ENCODE peak calls at places on chromosomes 12 and 14, in six cellular contexts. C is SK-N-SH, E is HepG2, H is NT2/D1, D is HCT116, N is K562. V is an unnamed sample.
A peak's percentile ranks its signal among the peaks of the same experiment; 100 is the strongest.

GRCh38 chr12:14194572-14194971 is 170.9 kb upstream of the ATF7IP start:
- DNase-seq in C (no peak), E (no peak), H (no peak), D (no peak), N (no peak), V (no peak)

GRCh38 chr14:34064349-34064748 is 113.5 kb upstream of the EGLN3 start:
- DNase-seq in C (no peak), E (no peak), H (no peak), D (no peak), N (no peak), V (no peak)

GRCh38 chr12:109594566-109595317 is 21.1 kb downstream of the MVK start:
- DNase-seq in C (no peak), E (no peak), H (no peak), D (no peak), N (no peak), V (no peak)

GRCh38 chr12:34604631-34605509 is 582.6 kb downstream of the ALG10 start:
- DNase-seq in C (peak; percentile 0), E (no peak), H (no peak), D (no peak), N (no peak), V (no peak)

GRCh38 chr12:22286569-22286968 is 47.9 kb downstream of the ST8SIA1 start:
- DNase-seq in C (no peak), E (no peak), H (no peak), D (no peak), N (no peak), V (no peak)

GRCh38 chr12:50923361-50924130 is 28.8 kb upstream of the HIGD1C start:
- DNase-seq in C (no peak), E (no peak), H (no peak), D (no peak), N (no peak), V (no peak)

GRCh38 chr14:103356151-103356766 is 22.2 kb downstream of the EIF5 start:
- DNase-seq in C (no peak), E (no peak), H (no peak), D (no peak), N (peak; percentile 17), V (no peak)

GRCh38 chr14:22994762-22995275 is 12.5 kb upstream of the AJUBA start:
- DNase-seq in C (peak; percentile 77), E (peak; percentile 67), H (no peak), D (no peak), N (peak; percentile 62), V (no peak)

GRCh38 chr12:116498471-116498870 is 60.7 kb upstream of the MAP1LC3B2 start:
- DNase-seq in C (no peak), E (no peak), H (no peak), D (no peak), N (no peak), V (no peak)

GRCh38 chr12:91630118-91630517 is 447.5 kb upstream of the DCN start:
- DNase-seq in C (peak; percentile 46), E (no peak), H (no peak), D (no peak), N (no peak), V (no peak)

DNA sequence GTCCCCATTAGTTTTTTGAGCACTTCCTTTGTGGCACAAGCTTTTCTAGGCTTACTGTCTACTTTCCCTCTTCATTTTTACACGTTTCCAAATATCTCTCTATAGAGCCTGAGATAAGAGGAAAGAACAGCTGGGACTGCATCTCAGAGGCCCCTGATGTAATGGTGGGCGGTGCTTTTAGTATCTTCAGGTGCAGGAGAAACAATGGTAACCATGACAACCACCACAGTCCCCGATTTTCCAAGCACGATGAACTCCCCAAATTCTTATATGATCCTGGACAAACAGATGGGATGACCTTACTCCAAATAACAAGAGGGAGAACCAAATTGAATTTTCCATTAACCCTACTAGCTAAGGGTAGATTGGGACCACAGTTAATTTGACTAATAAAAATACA is 103.3 kb downstream of the AEBP2 start:
- DNase-seq in C (no peak), E (no peak), H (no peak), D (no peak), N (no peak), V (no peak)
- TF ChIP-seq YY1 in C (no peak), E (no peak), H (no peak), D (no peak), N (no peak), V (no peak)

GRCh38 chr14:70317969-70318634 is 41.4 kb downstream of the COX16 start:
- DNase-seq in C (peak; percentile 63), E (peak; percentile 97), H (peak; percentile 30), D (peak; percentile 38), N (peak; percentile 14), V (peak; percentile 2)
- TF ChIP-seq YY1 in C (no peak), E (no peak), H (no peak), D (no peak), N (no peak), V (no peak)

GRCh38 chr12:124395284-124395752 is 100.4 kb downstream of the RFLNA start:
- DNase-seq in C (peak; percentile 79), E (no peak), H (no peak), D (no peak), N (no peak), V (no peak)
- TF ChIP-seq YY1 in C (no peak), E (no peak), H (no peak), D (no peak), N (no peak), V (no peak)

GRCh38 chr12:120094485-120094884 is 22.1 kb downstream of the RAB35 start:
- DNase-seq in C (peak; percentile 47), E (no peak), H (no peak), D (no peak), N (no peak), V (no peak)

GRCh38 chr12:120091371-120092090 is 25.0 kb downstream of the RAB35 start:
- DNase-seq in C (no peak), E (no peak), H (no peak), D (no peak), N (no peak), V (no peak)

GRCh38 chr12:120092531-120093335 is 23.8 kb downstream of the RAB35 start:
- DNase-seq in C (no peak), E (peak; percentile 32), H (no peak), D (no peak), N (no peak), V (no peak)

GRCh38 chr12:120093592-120094355 is 22.8 kb downstream of the RAB35 start:
- DNase-seq in C (peak; percentile 97), E (no peak), H (peak; percentile 74), D (no peak), N (peak; percentile 44), V (no peak)

DNA sequence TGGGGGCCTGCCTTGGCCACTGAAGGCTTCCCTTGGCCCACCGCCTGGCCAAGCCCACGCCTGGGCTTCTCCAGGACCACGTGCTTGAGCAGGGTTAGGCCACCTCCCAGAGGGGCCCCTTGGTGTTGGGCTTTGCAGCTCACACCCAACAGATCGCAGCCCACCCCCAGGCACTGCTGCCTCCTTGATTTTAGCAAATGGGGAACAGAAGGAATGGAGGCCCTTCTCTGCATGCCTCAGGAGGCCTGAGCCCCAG is 23.3 kb downstream of the RAB35 start:
- DNase-seq in C (peak; percentile 45), E (no peak), H (no peak), D (no peak), N (no peak), V (no peak)
- TF ChIP-seq YY1 in C (no peak), E (no peak), H (no peak), D (no peak), N (no peak), V (no peak)

GRCh38 chr12:724194-724855 is 28.1 kb upstream of the WNK1 start:
- DNase-seq in C (no peak), E (no peak), H (peak; percentile 67), D (peak; percentile 27), N (no peak), V (no peak)
- TF ChIP-seq YY1 in C (no peak), E (no peak), H (no peak), D (no peak), N (no peak), V (peak; percentile 21)

DNA sequence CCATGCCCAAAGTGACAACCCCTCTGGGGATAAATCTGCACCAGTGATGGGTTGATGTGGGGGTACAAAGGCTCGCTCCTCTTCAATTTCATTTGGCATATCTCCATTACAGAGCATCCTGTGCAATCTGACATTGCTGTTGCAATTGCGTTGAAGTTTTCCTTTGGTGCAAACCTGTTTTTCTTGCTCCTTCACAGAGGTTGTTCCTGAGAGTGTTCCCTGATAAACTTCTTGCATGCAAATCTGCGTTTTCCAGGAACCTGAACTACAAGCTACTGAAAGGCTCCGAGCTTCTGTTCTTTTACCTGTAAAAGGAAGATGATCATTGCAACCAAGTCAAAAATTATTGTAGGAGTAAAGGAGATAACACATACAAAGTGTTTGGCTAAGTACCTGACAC is 26.1 kb downstream of the SERPINA11 start:
- DNase-seq in C (no peak), E (no peak), H (no peak), D (no peak), N (no peak), V (no peak)
- TF ChIP-seq YY1 in C (no peak), E (no peak), H (no peak), D (no peak), N (no peak), V (no peak)